ENCODE peak calls at places on chromosomes 12 and 14, in six cellular contexts. D, N, H, Z, K and I are unnamed samples.

GRCh38 chr12:22046968-22047390 is 961 bp downstream of the CMAS start:
- DNase-seq in D (no peak), N (no peak), H (no peak), Z (no peak), K (no peak), I (no peak)

GRCh38 chr14:32603992-32604391 is 274.9 kb downstream of the AKAP6 start:
- DNase-seq in D (no peak), N (no peak), H (no peak), Z (no peak), K (no peak), I (no peak)

GRCh38 chr12:79420146-79420618 is 270.6 kb downstream of the PAWR start:
- DNase-seq in D (peak), N (peak), H (no peak), Z (peak), K (peak), I (no peak)

GRCh38 chr12:132582058-132582420 is 28.3 kb downstream of the LRCOL1 start:
- DNase-seq in D (no peak), N (no peak), H (no peak), Z (no peak), K (peak), I (no peak)

GRCh38 chr14:94897092-94897491 is 127.2 kb upstream of the GSC start:
- DNase-seq in D (no peak), N (no peak), H (no peak), Z (peak), K (no peak), I (no peak)

GRCh38 chr14:22887990-22888378 is 5.0 kb downstream of the REM2 start:
- DNase-seq in D (no peak), N (no peak), H (no peak), Z (no peak), K (no peak), I (no peak)

GRCh38 chr12:15601210-15601800 is 187.9 kb downstream of the EPS8 start:
- DNase-seq in D (no peak), N (no peak), H (no peak), Z (peak), K (peak), I (no peak)

GRCh38 chr12:106521901-106522300 is 60.9 kb upstream of the RFX4 start:
- DNase-seq in D (no peak), N (no peak), H (no peak), Z (no peak), K (no peak), I (no peak)

GRCh38 chr14:51523243-51523642 is 128.5 kb upstream of the FRMD6 start:
- DNase-seq in D (no peak), N (no peak), H (no peak), Z (no peak), K (no peak), I (no peak)

GRCh38 chr14:22563987-22564386 is 25.0 kb downstream of the DAD1 start:
- DNase-seq in D (no peak), N (no peak), H (no peak), Z (no peak), K (no peak), I (no peak)

GRCh38 chr12:109264095-109264942 is 44.8 kb downstream of the FOXN4 start:
- DNase-seq in D (peak), N (no peak), H (peak), Z (peak), K (peak), I (peak)

GRCh38 chr14:68979722-68980552 is 835 bp upstream of the ACTN1 start:
- DNase-seq in D (peak), N (no peak), H (peak), Z (peak), K (peak), I (no peak)

GRCh38 chr14:102825307-102826095 is 48.3 kb downstream of the TRAF3 start:
- DNase-seq in D (no peak), N (no peak), H (no peak), Z (no peak), K (no peak), I (no peak)

GRCh38 chr14:67240168-67240932 is 885 bp upstream of the PALS1 start:
- DNase-seq in D (peak), N (no peak), H (peak), Z (peak), K (peak), I (no peak)

GRCh38 chr14:50619569-50620141 is 48.5 kb downstream of the SAV1 start:
- DNase-seq in D (no peak), N (no peak), H (no peak), Z (peak), K (peak), I (no peak)

GRCh38 chr12:109654357-109654756 is 59.3 kb upstream of the FAM222A start:
- DNase-seq in D (no peak), N (no peak), H (no peak), Z (no peak), K (no peak), I (no peak)

GRCh38 chr14:50822501-50823042 is 8.4 kb downstream of the NIN start:
- DNase-seq in D (no peak), N (no peak), H (no peak), Z (no peak), K (no peak), I (no peak)

GRCh38 chr12:30180602-30181001 is 396.9 kb upstream of the TMTC1 start:
- DNase-seq in D (no peak), N (no peak), H (no peak), Z (no peak), K (no peak), I (no peak)

GRCh38 chr14:57290753-57291152 is 22.0 kb downstream of the AP5M1 start:
- DNase-seq in D (no peak), N (no peak), H (no peak), Z (no peak), K (no peak), I (no peak)

GRCh38 chr14:39233680-39234326 is at the start of gene MIA2:
- DNase-seq in D (no peak), N (no peak), H (no peak), Z (no peak), K (no peak), I (no peak)

GRCh38 chr12:76284816-76285750 is 63.1 kb downstream of the BBS10 start:
- DNase-seq in D (no peak), N (no peak), H (no peak), Z (peak), K (peak), I (no peak)

GRCh38 chr12:92144045-92144630 is 1.5 kb downstream of the BTG1 start:
- DNase-seq in D (peak), N (peak), H (peak), Z (peak), K (peak), I (no peak)

GRCh38 chr12:14777271-14777670 is 26.0 kb downstream of the WBP11 start:
- DNase-seq in D (peak), N (no peak), H (no peak), Z (no peak), K (peak), I (no peak)

GRCh38 chr14:81471062-81471461 is 62.6 kb downstream of the SEL1L start:
- DNase-seq in D (no peak), N (no peak), H (no peak), Z (no peak), K (no peak), I (no peak)

GRCh38 chr12:69366796-69367195 is 7.3 kb downstream of the YEATS4 start:
- DNase-seq in D (no peak), N (no peak), H (no peak), Z (no peak), K (no peak), I (no peak)

GRCh38 chr12:42792265-42792664 is 202.7 kb upstream of the PRICKLE1 start:
- DNase-seq in D (no peak), N (no peak), H (no peak), Z (no peak), K (no peak), I (no peak)
- TF ChIP-seq CTCF in D (no peak), N (peak), H (no peak), Z (no peak), K (no peak), I (no peak)

DNA sequence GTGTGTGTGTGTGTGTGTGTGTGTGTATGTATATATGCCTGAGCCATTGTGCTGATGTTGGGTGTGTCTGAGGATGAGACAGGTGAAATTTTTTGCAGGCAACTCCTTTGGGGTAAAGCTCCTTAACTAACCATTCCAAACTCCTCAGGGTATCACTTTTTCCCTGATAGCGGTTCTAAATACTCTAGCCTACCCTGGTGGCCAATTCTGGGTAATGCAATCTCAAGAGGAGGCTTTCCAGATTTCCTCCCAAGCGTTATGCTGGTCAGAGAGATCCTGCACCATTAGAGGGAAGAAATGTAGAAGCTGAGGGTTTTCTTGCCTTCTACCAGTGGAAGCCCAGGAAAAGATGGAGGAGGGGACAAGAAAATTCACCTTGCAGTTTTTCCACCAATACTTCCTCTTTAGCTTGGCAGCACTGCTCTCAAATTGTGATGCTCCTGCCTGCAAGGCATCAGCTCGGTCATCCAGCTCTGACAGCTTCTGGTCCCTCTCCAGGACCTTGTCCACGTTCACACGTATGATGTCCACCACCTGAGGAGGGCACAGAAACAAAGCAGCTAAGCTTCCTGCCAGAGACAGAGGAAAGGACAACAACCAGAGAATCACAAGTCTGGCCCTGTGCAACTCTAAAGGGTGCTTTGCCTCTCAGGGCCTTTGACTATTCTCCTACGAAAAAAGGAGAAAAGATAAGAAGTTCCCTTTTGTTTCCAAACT is 4.9 kb downstream of the VAMP1 start:
- DNase-seq in D (peak), N (peak), H (peak), Z (peak), K (peak), I (peak)
- TF ChIP-seq CTCF in D (peak), N (peak), H (peak), Z (peak), K (peak), I (peak)

GRCh38 chr14:100072783-100073346 is 7.6 kb downstream of the EVL start:
- DNase-seq in D (peak), N (no peak), H (no peak), Z (no peak), K (no peak), I (no peak)
- TF ChIP-seq CTCF in D (peak), N (no peak), H (no peak), Z (no peak), K (no peak), I (no peak)

DNA sequence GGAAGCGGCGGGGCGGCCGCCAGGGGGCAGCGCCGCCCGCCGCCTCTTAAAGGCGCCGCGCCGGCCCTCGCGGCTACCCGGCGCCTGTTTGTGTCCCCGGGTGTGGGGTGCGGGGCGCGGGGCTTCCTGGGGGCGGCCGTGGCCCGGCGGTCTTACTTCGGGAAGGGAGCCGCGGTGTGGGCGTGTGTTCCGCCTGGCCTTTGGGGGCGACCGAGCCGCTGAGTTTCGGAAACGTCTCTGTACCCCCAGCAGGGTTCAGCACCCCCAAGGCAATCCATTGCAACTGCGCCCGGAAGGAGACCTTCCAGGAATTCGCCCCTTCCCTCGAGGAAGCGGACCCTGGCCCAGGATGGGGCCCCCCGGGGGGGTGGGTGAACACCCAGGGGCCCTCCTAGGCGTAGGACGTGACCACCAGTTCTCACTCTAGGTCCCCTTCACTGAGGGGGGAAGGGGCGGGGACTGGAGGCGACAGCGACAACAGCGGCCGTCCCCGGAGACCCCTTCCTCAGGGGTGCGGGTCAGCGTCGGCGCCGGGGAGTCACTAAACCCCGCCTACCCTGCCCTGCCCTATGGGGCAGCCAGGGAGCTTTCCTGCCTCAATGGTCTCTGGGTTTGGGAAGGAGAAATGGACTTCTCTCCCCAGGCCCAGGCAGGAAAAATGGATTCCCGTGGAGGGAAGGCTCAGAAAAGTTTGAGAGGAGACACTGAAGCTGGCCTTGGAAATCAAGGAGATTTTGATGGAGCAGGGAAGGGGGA is at the start of gene ITPK1:
- DNase-seq in D (peak), N (no peak), H (peak), Z (peak), K (no peak), I (no peak)
- TF ChIP-seq CTCF in D (peak), N (no peak), H (no peak), Z (no peak), K (peak), I (peak)